ENCODE peak calls at places on chromosomes 6 and 20, in seven cellular contexts. F is IMR-90, Y is OCI-LY7, N is GM06990, U is progenitor cell of endocrine pancreas, E is colonic mucosa, B is MCF 10A. I is an unnamed sample.

GRCh38 chr6:109121411-109121810 is 26.1 kb downstream of the CEP57L1 start:
- DNase-seq in F (no peak), Y (no peak), N (no peak), U (no peak), E (no peak), B (no peak), I (no peak)

GRCh38 chr6:63883597-63883996 is 248.0 kb downstream of the PHF3 start:
- DNase-seq in F (no peak), Y (no peak), N (no peak), U (no peak), E (no peak), B (no peak), I (no peak)

GRCh38 chr6:26270121-26270861 is 94.7 kb upstream of the BTN3A2 start:
- DNase-seq in F (no peak), Y (peak; percentile 86), N (no peak), U (no peak), E (no peak), B (peak; percentile 32), I (no peak)

GRCh38 chr20:53930651-53931504 is 139.5 kb downstream of the BCAS1 start:
- DNase-seq in F (peak; percentile 34), Y (peak; percentile 26), N (no peak), U (no peak), E (peak; percentile 3), B (no peak), I (no peak)

GRCh38 chr6:121748376-121748775 is 312.9 kb downstream of the GJA1 start:
- DNase-seq in F (peak; percentile 64), Y (no peak), N (no peak), U (no peak), E (no peak), B (peak; percentile 27), I (no peak)

GRCh38 chr20:14445310-14445709 is 107.9 kb upstream of the FLRT3 start:
- DNase-seq in F (peak; percentile 88), Y (no peak), N (no peak), U (no peak), E (no peak), B (peak; percentile 59), I (no peak)

GRCh38 chr20:1484438-1485120 is 6.6 kb downstream of the SIRPB2 start:
- DNase-seq in F (no peak), Y (no peak), N (no peak), U (no peak), E (no peak), B (no peak), I (no peak)

GRCh38 chr20:33279261-33279910 is 3.6 kb upstream of the BPIFB1 start:
- DNase-seq in F (no peak), Y (no peak), N (no peak), U (no peak), E (no peak), B (no peak), I (no peak)

GRCh38 chr20:50449789-50450492 is 60.2 kb upstream of the PTPN1 start:
- DNase-seq in F (no peak), Y (no peak), N (no peak), U (no peak), E (no peak), B (no peak), I (peak; percentile 32)

GRCh38 chr6:14953806-14954205 is 292.1 kb upstream of the JARID2 start:
- DNase-seq in F (no peak), Y (no peak), N (no peak), U (no peak), E (no peak), B (no peak), I (no peak)

GRCh38 chr6:84763397-84764331 is 734 bp downstream of the TBX18 start:
- DNase-seq in F (peak; percentile 14), Y (no peak), N (peak; percentile 59), U (no peak), E (no peak), B (no peak), I (no peak)

GRCh38 chr6:112563368-112563767 is 216.2 kb downstream of the RFPL4B start:
- DNase-seq in F (peak; percentile 72), Y (no peak), N (no peak), U (no peak), E (no peak), B (no peak), I (no peak)

GRCh38 chr6:150252714-150253444 is 110.0 kb downstream of the PPP1R14C start:
- DNase-seq in F (peak; percentile 26), Y (no peak), N (no peak), U (no peak), E (no peak), B (peak; percentile 86), I (no peak)

GRCh38 chr20:13148402-13148801 is 72.7 kb upstream of the ISM1 start:
- DNase-seq in F (no peak), Y (no peak), N (no peak), U (no peak), E (no peak), B (no peak), I (no peak)

GRCh38 chr20:31597483-31597858 is 7.6 kb upstream of the ID1 start:
- DNase-seq in F (no peak), Y (no peak), N (no peak), U (no peak), E (no peak), B (no peak), I (no peak)

GRCh38 chr6:33073431-33073871 is at the start of gene HLA-DPA1:
- DNase-seq in F (peak; percentile 11), Y (peak; percentile 90), N (peak; percentile 79), U (no peak), E (peak; percentile 28), B (peak; percentile 36), I (peak; percentile 89)

GRCh38 chr20:64239449-64240242 is 15.9 kb upstream of the PCMTD2 start:
- DNase-seq in F (no peak), Y (no peak), N (peak; percentile 34), U (no peak), E (no peak), B (no peak), I (no peak)

GRCh38 chr6:133977983-133978895 is 25.2 kb downstream of the TBPL1 start:
- DNase-seq in F (peak; percentile 86), Y (no peak), N (no peak), U (no peak), E (no peak), B (peak; percentile 74), I (no peak)

GRCh38 chr6:130900913-130901312 is 73.7 kb downstream of the SMLR1 start:
- DNase-seq in F (peak; percentile 80), Y (no peak), N (no peak), U (no peak), E (no peak), B (peak; percentile 77), I (no peak)

GRCh38 chr6:168326294-168327261 is 7.0 kb upstream of the DACT2 start:
- DNase-seq in F (no peak), Y (no peak), N (no peak), U (no peak), E (no peak), B (peak; percentile 33), I (no peak)
- TF ChIP-seq CTCF in F (no peak), Y (no peak), N (no peak), U (no peak), E (no peak), B (no peak), I (no peak)

DNA sequence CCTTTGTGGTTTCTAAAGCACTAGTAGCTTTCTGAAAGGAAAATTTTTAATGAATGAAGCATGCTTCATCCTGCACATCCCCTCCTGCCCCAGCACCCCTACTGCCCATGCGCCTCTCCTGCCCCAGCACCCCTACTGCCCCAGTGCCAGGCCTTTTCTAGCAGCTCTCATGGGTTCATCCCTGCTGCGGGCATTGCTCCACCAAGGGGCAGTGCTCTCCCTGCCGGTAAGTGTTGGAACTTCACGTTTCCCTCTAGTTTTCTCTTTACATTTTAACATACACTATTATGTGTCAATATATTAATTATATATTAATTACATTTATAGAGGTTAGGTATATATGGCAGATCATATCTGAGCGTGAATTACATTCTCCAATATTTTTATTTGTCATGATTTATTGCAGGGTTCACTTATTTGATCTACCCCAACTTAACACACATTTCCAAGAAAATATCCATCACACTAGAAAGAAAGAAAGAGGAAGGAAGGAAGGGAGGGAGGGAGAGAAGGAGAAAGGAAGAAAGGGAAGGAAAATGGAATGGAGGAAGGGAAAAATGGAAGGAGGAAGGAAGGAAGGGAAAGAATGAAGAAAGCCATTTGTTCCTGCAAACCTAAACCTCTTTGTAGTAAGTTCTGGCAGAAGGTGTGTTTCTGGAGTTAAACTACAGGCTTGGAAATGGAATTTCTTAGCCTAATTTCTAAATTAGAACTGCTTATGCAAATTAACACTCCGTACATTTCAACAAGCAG is 46.8 kb downstream of the CEP43 start:
- DNase-seq in F (no peak), Y (peak; percentile 50), N (no peak), U (no peak), E (no peak), B (no peak), I (no peak)
- TF ChIP-seq CTCF in F (no peak), Y (peak; percentile 71), N (peak; percentile 20), U (no peak), E (no peak), B (no peak), I (no peak)

GRCh38 chr6:30259140-30260035 is 46.2 kb upstream of the TRIM26 start:
- DNase-seq in F (peak; percentile 81), Y (peak; percentile 85), N (peak; percentile 75), U (peak; percentile 52), E (peak; percentile 83), B (peak; percentile 82), I (peak; percentile 92)
- TF ChIP-seq CTCF in F (peak; percentile 42), Y (peak; percentile 51), N (peak; percentile 49), U (peak; percentile 33), E (no peak), B (peak; percentile 31), I (peak; percentile 42)

GRCh38 chr20:57091748-57092111 is 174.7 kb downstream of the BMP7 start:
- DNase-seq in F (no peak), Y (no peak), N (no peak), U (no peak), E (no peak), B (no peak), I (no peak)

GRCh38 chr20:57093766-57094165 is 172.7 kb downstream of the BMP7 start:
- DNase-seq in F (no peak), Y (no peak), N (no peak), U (no peak), E (no peak), B (no peak), I (no peak)

GRCh38 chr20:57092900-57093238 is 173.6 kb downstream of the BMP7 start:
- DNase-seq in F (no peak), Y (no peak), N (no peak), U (no peak), E (no peak), B (no peak), I (no peak)

GRCh38 chr20:57090590-57091560 is 175.6 kb downstream of the BMP7 start:
- DNase-seq in F (no peak), Y (no peak), N (no peak), U (no peak), E (no peak), B (no peak), I (no peak)

DNA sequence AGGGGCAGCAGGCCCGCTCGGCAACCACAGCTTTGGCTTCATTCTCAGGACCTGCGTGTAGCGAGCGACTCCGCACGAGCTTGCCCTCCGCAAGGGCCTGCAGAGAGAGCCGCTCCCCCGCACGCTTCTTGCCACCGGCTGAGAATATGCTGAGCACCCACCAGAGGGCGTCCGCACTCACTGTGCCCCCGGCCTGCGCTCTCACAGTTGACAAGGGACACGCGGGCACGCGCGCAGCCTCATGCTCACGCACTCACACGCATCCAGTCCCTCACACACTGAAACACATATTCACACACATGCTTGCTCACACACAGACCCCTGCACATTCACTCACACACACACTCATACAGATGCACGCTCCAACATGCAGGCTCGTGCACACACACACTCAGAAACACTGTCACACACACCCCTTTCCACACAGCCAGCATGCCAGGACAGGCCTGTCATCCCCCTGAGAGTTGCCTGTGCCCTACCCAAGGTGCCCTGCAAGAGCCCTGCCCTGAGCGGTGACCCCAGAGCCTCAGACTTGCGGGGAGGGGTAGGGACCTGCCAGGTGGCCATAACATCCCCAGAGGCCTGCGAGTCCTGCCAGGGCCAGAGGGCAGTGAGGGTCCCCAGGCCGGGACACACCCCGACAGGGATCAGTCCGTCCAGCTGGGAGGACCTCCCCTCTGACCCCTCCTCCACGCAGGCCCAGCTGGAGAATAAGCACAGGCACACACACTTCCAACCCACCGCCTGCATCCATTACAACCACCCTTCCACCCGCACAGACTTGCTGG is 174.1 kb downstream of the BMP7 start:
- DNase-seq in F (peak; percentile 26), Y (peak; percentile 79), N (peak; percentile 57), U (peak; percentile 67), E (peak; percentile 42), B (peak; percentile 60), I (peak; percentile 78)
- TF ChIP-seq CTCF in F (peak; percentile 52), Y (peak; percentile 85), N (peak; percentile 87), U (peak; percentile 93), E (peak; percentile 77), B (peak; percentile 80), I (peak; percentile 81)

I was measured in GM20000.